ENCODE peak calls at places on chromosome 19, in nine cellular contexts. K is osteocyte; H is RWPE1; A is HEK293T; J is omental fat pad; S is activated B cell treated with CpG ODN at 0.5 μM for 24 hours; Q is EL; G is amniotic stem cell; L is stimulated activated CD4-positive, alpha-beta T cell treated with anti-CD3 and anti-CD28 coated beads, TNF-alpha, amount 100 ng/mL, for 1 hour. Z is an unnamed sample.

GRCh38 chr19:43444531-43445340 is 20.7 kb downstream of the LYPD3 start:
- DNase-seq in K (no peak), H (no peak), A (no peak), J (no peak), S (no peak), Q (no peak), G (no peak), L (no peak), Z (no peak)

GRCh38 chr19:39307233-39307821 is 11.1 kb downstream of the IFNL1 start:
- DNase-seq in K (no peak), H (no peak), A (no peak), J (no peak), S (no peak), Q (no peak), G (no peak), L (no peak), Z (no peak)

GRCh38 chr19:584240-585001 is 5.3 kb upstream of the HCN2 start:
- DNase-seq in K (no peak), H (no peak), A (peak; percentile 77), J (no peak), S (peak; percentile 72), Q (peak; percentile 48), G (no peak), L (peak; percentile 57), Z (no peak)

GRCh38 chr19:1773173-1773572 is 19.9 kb downstream of the ONECUT3 start:
- DNase-seq in K (no peak), H (peak; percentile 95), A (no peak), J (no peak), S (no peak), Q (peak; percentile 70), G (no peak), L (no peak), Z (no peak)

GRCh38 chr19:29255006-29255405 is 42.1 kb upstream of the UQCRFS1 start:
- DNase-seq in K (peak; percentile 54), H (no peak), A (no peak), J (no peak), S (no peak), Q (no peak), G (no peak), L (no peak), Z (no peak)

GRCh38 chr19:38949580-38950367 is 19.0 kb downstream of the MRPS12 start:
- DNase-seq in K (peak; percentile 93), H (no peak), A (no peak), J (peak; percentile 71), S (peak; percentile 61), Q (peak; percentile 16), G (no peak), L (peak; percentile 74), Z (peak; percentile 95)

GRCh38 chr19:48395170-48395455 is 1.6 kb downstream of the GRIN2D start:
- DNase-seq in K (no peak), H (no peak), A (no peak), J (no peak), S (no peak), Q (no peak), G (no peak), L (no peak), Z (no peak)

GRCh38 chr19:50433201-50434180 is 799 bp downstream of the MYBPC2 start:
- DNase-seq in K (no peak), H (no peak), A (no peak), J (no peak), S (no peak), Q (no peak), G (no peak), L (no peak), Z (no peak)

GRCh38 chr19:18259848-18260247 is 14.4 kb downstream of the IQCN start:
- DNase-seq in K (no peak), H (no peak), A (no peak), J (no peak), S (no peak), Q (no peak), G (no peak), L (no peak), Z (no peak)

GRCh38 chr19:17303167-17303939 is at the start of gene ABHD8:
- DNase-seq in K (peak; percentile 97), H (peak; percentile 96), A (peak; percentile 90), J (peak; percentile 87), S (peak; percentile 90), Q (peak; percentile 95), G (peak; percentile 85), L (peak; percentile 90), Z (peak; percentile 98)

GRCh38 chr19:48817585-48818124 is 6.8 kb upstream of the BCAT2 start:
- DNase-seq in K (no peak), H (no peak), A (no peak), J (no peak), S (no peak), Q (no peak), G (no peak), L (no peak), Z (no peak)

GRCh38 chr19:46351241-46352041 is 4.6 kb downstream of the PPP5C start:
- DNase-seq in K (peak; percentile 93), H (peak; percentile 64), A (no peak), J (no peak), S (no peak), Q (peak; percentile 90), G (no peak), L (no peak), Z (no peak)

GRCh38 chr19:18220632-18221275 is 5.5 kb downstream of the PDE4C start:
- DNase-seq in K (no peak), H (peak; percentile 36), A (peak; percentile 43), J (no peak), S (no peak), Q (no peak), G (no peak), L (no peak), Z (no peak)

GRCh38 chr19:17043744-17044143 is 17.1 kb upstream of the CPAMD8 start:
- DNase-seq in K (no peak), H (no peak), A (no peak), J (no peak), S (no peak), Q (no peak), G (no peak), L (no peak), Z (no peak)

GRCh38 chr19:2324220-2324948 is 4.0 kb downstream of the LSM7 start:
- DNase-seq in K (no peak), H (no peak), A (no peak), J (no peak), S (no peak), Q (no peak), G (no peak), L (no peak), Z (no peak)

GRCh38 chr19:2424686-2425621 is 2.4 kb downstream of the TIMM13 start:
- DNase-seq in K (peak; percentile 93), H (no peak), A (no peak), J (no peak), S (no peak), Q (peak; percentile 64), G (peak; percentile 5), L (no peak), Z (no peak)

GRCh38 chr19:29680447-29680846 is 15.2 kb downstream of the PLEKHF1 start:
- DNase-seq in K (no peak), H (no peak), A (no peak), J (no peak), S (peak; percentile 55), Q (no peak), G (no peak), L (peak; percentile 55), Z (no peak)

GRCh38 chr19:3404324-3405260 is 38.2 kb downstream of the NFIC start:
- DNase-seq in K (no peak), H (no peak), A (no peak), J (peak; percentile 49), S (no peak), Q (peak; percentile 75), G (no peak), L (no peak), Z (peak; percentile 95)

GRCh38 chr19:38405276-38405675 is 2.4 kb downstream of the FAM98C start:
- DNase-seq in K (no peak), H (no peak), A (no peak), J (no peak), S (no peak), Q (no peak), G (no peak), L (no peak), Z (no peak)

GRCh38 chr19:48970923-48971395 is 5.8 kb downstream of the FTL start:
- DNase-seq in K (peak; percentile 90), H (peak; percentile 30), A (peak; percentile 79), J (peak; percentile 94), S (peak; percentile 79), Q (peak; percentile 75), G (peak; percentile 39), L (peak; percentile 87), Z (no peak)

GRCh38 chr19:16180611-16181010 is 4.6 kb upstream of the FAM32A start:
- DNase-seq in K (no peak), H (peak; percentile 80), A (no peak), J (no peak), S (no peak), Q (peak; percentile 88), G (peak; percentile 67), L (no peak), Z (no peak)

GRCh38 chr19:48372904-48373303 is 8.7 kb downstream of the SYNGR4 start:
- DNase-seq in K (no peak), H (no peak), A (no peak), J (no peak), S (no peak), Q (no peak), G (no peak), L (no peak), Z (no peak)

GRCh38 chr19:40778045-40778864 is at the start of gene RAB4B:
- DNase-seq in K (peak; percentile 100), H (peak; percentile 96), A (peak; percentile 95), J (peak; percentile 99), S (peak; percentile 100), Q (peak; percentile 100), G (peak; percentile 97), L (peak; percentile 98), Z (peak; percentile 100)

GRCh38 chr19:44644391-44645016 is 794 bp downstream of the PVR start:
- DNase-seq in K (no peak), H (peak; percentile 71), A (peak; percentile 53), J (no peak), S (no peak), Q (peak; percentile 59), G (peak; percentile 20), L (no peak), Z (no peak)

GRCh38 chr19:46745030-46745429 is 827 bp upstream of the FKRP start:
- DNase-seq in K (no peak), H (no peak), A (no peak), J (no peak), S (no peak), Q (no peak), G (no peak), L (no peak), Z (no peak)

GRCh38 chr19:1512671-1513491 is at the start of gene ADAMTSL5:
- DNase-seq in K (peak; percentile 86), H (peak; percentile 71), A (peak; percentile 57), J (no peak), S (peak; percentile 39), Q (peak; percentile 78), G (no peak), L (peak; percentile 49), Z (no peak)

GRCh38 chr19:1488282-1488601 is 1.9 kb downstream of the PCSK4 start:
- DNase-seq in K (no peak), H (no peak), A (no peak), J (no peak), S (no peak), Q (no peak), G (no peak), L (no peak), Z (no peak)

GRCh38 chr19:5674734-5675133 is 5.6 kb downstream of the MICOS13 start:
- DNase-seq in K (no peak), H (no peak), A (no peak), J (no peak), S (no peak), Q (no peak), G (no peak), L (no peak), Z (no peak)

GRCh38 chr19:41431426-41432386 is 4.5 kb upstream of the B3GNT8 start:
- DNase-seq in K (no peak), H (peak; percentile 14), A (no peak), J (no peak), S (no peak), Q (peak; percentile 25), G (no peak), L (no peak), Z (no peak)

GRCh38 chr19:32351807-32352630 is 6.6 kb downstream of the ZNF507 start:
- DNase-seq in K (no peak), H (no peak), A (no peak), J (no peak), S (no peak), Q (peak; percentile 66), G (no peak), L (no peak), Z (no peak)

GRCh38 chr19:10788146-10788545 is 47.9 kb downstream of the TMED1 start:
- DNase-seq in K (no peak), H (no peak), A (no peak), J (no peak), S (no peak), Q (no peak), G (no peak), L (no peak), Z (no peak)

Z was measured in esophagus muscularis mucosa.